ENCODE peak calls at places on chromosome 11, in ten cellular contexts. One of them, this sample, is unnamed.

GRCh38 chr11:34809191-34810106 is 106.7 kb downstream of the APIP start:
- DNase-seq in stomach: no peak
- DNase-seq in GM12865: no peak
- DNase-seq in IMR-90: peak
- DNase-seq in lower lobe of right lung: no peak
- DNase-seq in fibroblast of lung: peak
- DNase-seq in pancreas: no peak
- DNase-seq in Caco-2: no peak
- DNase-seq in astrocyte of the cerebellum: no peak
- DNase-seq in brain microvascular endothelial cell: peak
- DNase-seq in this sample: peak

GRCh38 chr11:80694385-80694784 is 1253.6 kb upstream of the TENM4 start:
- DNase-seq in fibroblast of lung: no peak
- DNase-seq in stomach: no peak
- DNase-seq in brain microvascular endothelial cell: no peak
- DNase-seq in IMR-90: no peak
- DNase-seq in astrocyte of the cerebellum: no peak
- DNase-seq in Caco-2: no peak
- DNase-seq in lower lobe of right lung: no peak
- DNase-seq in pancreas: no peak
- DNase-seq in GM12865: no peak
- DNase-seq in this sample: no peak

GRCh38 chr11:3162410-3163240 is 2.5 kb downstream of the OSBPL5 start:
- DNase-seq in IMR-90: no peak
- DNase-seq in brain microvascular endothelial cell: no peak
- DNase-seq in fibroblast of lung: no peak
- DNase-seq in astrocyte of the cerebellum: no peak
- DNase-seq in pancreas: no peak
- DNase-seq in stomach: no peak
- DNase-seq in lower lobe of right lung: peak
- DNase-seq in GM12865: no peak
- DNase-seq in Caco-2: no peak
- DNase-seq in this sample: no peak

GRCh38 chr11:100827934-100828661 is 141.0 kb downstream of the ARHGAP42 start:
- DNase-seq in GM12865: peak
- DNase-seq in stomach: no peak
- DNase-seq in pancreas: no peak
- DNase-seq in fibroblast of lung: peak
- DNase-seq in astrocyte of the cerebellum: peak
- DNase-seq in lower lobe of right lung: no peak
- DNase-seq in brain microvascular endothelial cell: peak
- DNase-seq in IMR-90: peak
- DNase-seq in Caco-2: peak
- DNase-seq in this sample: peak

GRCh38 chr11:57409321-57410100 is 17.4 kb downstream of the SLC43A3 start:
- DNase-seq in pancreas: no peak
- DNase-seq in astrocyte of the cerebellum: no peak
- DNase-seq in IMR-90: no peak
- DNase-seq in lower lobe of right lung: no peak
- DNase-seq in GM12865: no peak
- DNase-seq in brain microvascular endothelial cell: no peak
- DNase-seq in Caco-2: no peak
- DNase-seq in fibroblast of lung: no peak
- DNase-seq in stomach: no peak
- DNase-seq in this sample: no peak

GRCh38 chr11:86548278-86548917 is 124.0 kb downstream of the ME3 start:
- DNase-seq in lower lobe of right lung: no peak
- DNase-seq in stomach: no peak
- DNase-seq in astrocyte of the cerebellum: no peak
- DNase-seq in GM12865: no peak
- DNase-seq in Caco-2: no peak
- DNase-seq in fibroblast of lung: peak
- DNase-seq in pancreas: no peak
- DNase-seq in brain microvascular endothelial cell: peak
- DNase-seq in IMR-90: peak
- DNase-seq in this sample: peak

GRCh38 chr11:116052603-116053537 is 548.7 kb upstream of the CADM1 start:
- DNase-seq in Caco-2: no peak
- DNase-seq in fibroblast of lung: no peak
- DNase-seq in lower lobe of right lung: no peak
- DNase-seq in pancreas: no peak
- DNase-seq in GM12865: no peak
- DNase-seq in astrocyte of the cerebellum: no peak
- DNase-seq in IMR-90: no peak
- DNase-seq in brain microvascular endothelial cell: no peak
- DNase-seq in stomach: no peak
- DNase-seq in this sample: no peak

GRCh38 chr11:106160494-106160893 is 83.0 kb downstream of the AASDHPPT start:
- DNase-seq in fibroblast of lung: no peak
- DNase-seq in astrocyte of the cerebellum: no peak
- DNase-seq in brain microvascular endothelial cell: no peak
- DNase-seq in IMR-90: no peak
- DNase-seq in Caco-2: no peak
- DNase-seq in pancreas: no peak
- DNase-seq in lower lobe of right lung: no peak
- DNase-seq in GM12865: peak
- DNase-seq in stomach: no peak
- DNase-seq in this sample: no peak

GRCh38 chr11:132942611-132943324 is 589.5 kb downstream of the OPCML start:
- DNase-seq in pancreas: no peak
- DNase-seq in astrocyte of the cerebellum: no peak
- DNase-seq in GM12865: no peak
- DNase-seq in fibroblast of lung: no peak
- DNase-seq in IMR-90: no peak
- DNase-seq in lower lobe of right lung: no peak
- DNase-seq in Caco-2: no peak
- DNase-seq in brain microvascular endothelial cell: no peak
- DNase-seq in stomach: no peak
- DNase-seq in this sample: no peak

GRCh38 chr11:132943325-132943736 is 589.0 kb downstream of the OPCML start:
- DNase-seq in IMR-90: no peak
- DNase-seq in pancreas: no peak
- DNase-seq in fibroblast of lung: peak
- DNase-seq in stomach: no peak
- DNase-seq in Caco-2: no peak
- DNase-seq in astrocyte of the cerebellum: no peak
- DNase-seq in GM12865: no peak
- DNase-seq in brain microvascular endothelial cell: no peak
- DNase-seq in lower lobe of right lung: no peak
- DNase-seq in this sample: no peak

GRCh38 chr11:132941761-132942160 is 590.5 kb downstream of the OPCML start:
- DNase-seq in GM12865: no peak
- DNase-seq in Caco-2: no peak
- DNase-seq in fibroblast of lung: no peak
- DNase-seq in astrocyte of the cerebellum: no peak
- DNase-seq in brain microvascular endothelial cell: no peak
- DNase-seq in stomach: no peak
- DNase-seq in IMR-90: no peak
- DNase-seq in pancreas: no peak
- DNase-seq in lower lobe of right lung: no peak
- DNase-seq in this sample: no peak

GRCh38 chr11:132944557-132944920 is 587.8 kb downstream of the OPCML start:
- DNase-seq in Caco-2: no peak
- DNase-seq in IMR-90: no peak
- DNase-seq in pancreas: no peak
- DNase-seq in fibroblast of lung: no peak
- DNase-seq in GM12865: no peak
- DNase-seq in astrocyte of the cerebellum: no peak
- DNase-seq in brain microvascular endothelial cell: no peak
- DNase-seq in lower lobe of right lung: no peak
- DNase-seq in stomach: no peak
- DNase-seq in this sample: no peak

DNA sequence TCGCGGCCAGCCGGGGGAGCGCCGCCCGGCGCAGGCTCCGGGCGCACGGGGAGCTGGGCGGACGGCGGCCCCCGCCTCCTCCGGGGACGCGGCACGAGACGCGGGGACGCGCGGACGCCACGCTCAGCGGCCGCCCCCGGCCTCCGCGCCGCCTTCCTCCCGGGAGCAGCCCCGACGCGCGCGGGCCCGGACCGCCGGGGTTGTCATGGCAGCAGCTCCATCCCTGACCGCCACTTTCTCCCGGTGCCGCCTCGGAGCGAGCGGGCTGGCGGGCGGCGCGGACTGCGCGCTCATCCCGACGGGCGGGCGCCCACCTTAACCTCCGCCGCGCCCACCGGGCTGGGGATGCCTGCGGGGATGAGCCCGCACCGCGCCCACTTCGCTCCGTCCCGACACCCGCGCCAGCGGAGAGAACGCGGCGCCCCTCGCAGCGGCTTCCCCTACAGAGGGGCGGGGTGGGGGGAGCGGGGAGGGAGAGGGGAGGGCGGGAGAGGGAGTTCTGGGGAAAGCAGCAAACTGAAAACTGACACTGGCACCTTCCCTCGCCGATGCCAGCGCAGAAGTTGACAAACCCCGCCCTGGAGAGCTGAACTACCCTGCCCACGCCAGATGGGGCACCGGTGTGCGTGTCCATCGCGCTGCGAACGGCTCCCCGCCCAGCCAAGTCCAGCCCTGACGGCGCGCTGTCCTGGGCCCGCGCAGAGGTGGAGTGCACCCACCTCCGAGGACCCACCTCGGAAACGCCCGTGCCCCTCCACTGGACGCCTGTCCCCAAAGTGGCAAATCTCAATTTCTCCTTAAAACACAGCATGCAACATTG is 588.4 kb downstream of the OPCML start:
- DNase-seq in IMR-90: no peak
- DNase-seq in stomach: no peak
- DNase-seq in pancreas: no peak
- DNase-seq in lower lobe of right lung: no peak
- DNase-seq in Caco-2: no peak
- DNase-seq in astrocyte of the cerebellum: no peak
- DNase-seq in GM12865: no peak
- DNase-seq in fibroblast of lung: peak
- DNase-seq in brain microvascular endothelial cell: no peak
- DNase-seq in this sample: no peak
- H3K4me3 ChIP-seq in IMR-90: peak
- H3K4me3 ChIP-seq in stomach: peak
- H3K4me3 ChIP-seq in pancreas: peak
- H3K4me3 ChIP-seq in lower lobe of right lung: no peak
- H3K4me3 ChIP-seq in Caco-2: no peak
- H3K4me3 ChIP-seq in astrocyte of the cerebellum: peak
- H3K4me3 ChIP-seq in GM12865: no peak
- H3K4me3 ChIP-seq in fibroblast of lung: peak
- H3K4me3 ChIP-seq in brain microvascular endothelial cell: peak
- H3K4me3 ChIP-seq in this sample: peak

DNA sequence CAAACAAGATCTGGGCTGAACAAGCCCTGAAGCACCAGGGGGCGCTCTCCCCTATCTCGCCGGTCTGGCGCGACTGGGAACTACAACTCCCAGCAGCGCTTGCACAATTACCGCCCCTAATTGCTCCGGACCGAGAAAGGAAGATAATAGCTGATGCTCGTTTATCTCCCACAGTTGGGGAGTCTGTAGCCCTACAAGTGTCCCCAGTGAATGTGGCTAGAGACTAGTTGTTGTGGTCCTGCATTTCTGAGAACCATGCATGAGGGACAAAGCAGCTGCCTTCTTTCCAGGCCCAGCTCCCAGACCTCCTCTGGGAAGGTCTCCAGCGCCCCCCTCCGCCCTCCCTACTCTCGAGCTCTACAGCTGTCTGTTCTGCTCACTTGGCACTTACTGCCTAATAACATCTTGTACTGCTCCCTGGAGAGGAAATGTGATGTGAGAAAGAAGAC is 34.4 kb downstream of the NRXN2 start:
- DNase-seq in brain microvascular endothelial cell: peak
- DNase-seq in Caco-2: peak
- DNase-seq in astrocyte of the cerebellum: peak
- DNase-seq in GM12865: peak
- DNase-seq in pancreas: peak
- DNase-seq in stomach: peak
- DNase-seq in lower lobe of right lung: peak
- DNase-seq in IMR-90: peak
- DNase-seq in fibroblast of lung: peak
- DNase-seq in this sample: peak
- TF ChIP-seq CTCF in brain microvascular endothelial cell: peak
- TF ChIP-seq CTCF in Caco-2: peak
- TF ChIP-seq CTCF in astrocyte of the cerebellum: peak
- TF ChIP-seq CTCF in GM12865: peak
- TF ChIP-seq CTCF in pancreas: peak
- TF ChIP-seq CTCF in stomach: peak
- TF ChIP-seq CTCF in lower lobe of right lung: peak
- TF ChIP-seq CTCF in IMR-90: peak
- TF ChIP-seq CTCF in fibroblast of lung: peak
- TF ChIP-seq CTCF in this sample: peak

DNA sequence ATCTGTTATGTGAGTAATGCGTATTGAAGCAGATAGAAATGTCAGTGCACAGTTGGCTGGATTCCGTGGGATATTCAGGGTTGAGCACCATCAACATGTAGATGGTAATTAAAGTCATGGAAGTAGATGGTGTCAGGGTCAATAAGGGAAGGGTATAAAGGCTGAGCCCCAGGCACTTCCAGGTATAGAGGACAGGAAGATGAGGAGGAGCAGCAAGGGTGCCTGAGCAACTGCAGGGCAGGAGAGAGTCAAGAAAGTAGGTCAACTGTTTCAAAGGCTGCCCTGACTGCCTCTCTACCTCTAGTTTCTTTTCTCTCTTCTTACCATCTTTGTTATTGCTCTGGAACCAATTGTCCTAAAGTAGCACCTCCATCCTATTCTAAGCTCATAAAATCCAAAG is 85.9 kb downstream of the MICAL2 start:
- DNase-seq in astrocyte of the cerebellum: no peak
- DNase-seq in GM12865: peak
- DNase-seq in IMR-90: no peak
- DNase-seq in lower lobe of right lung: no peak
- DNase-seq in pancreas: no peak
- DNase-seq in fibroblast of lung: no peak
- DNase-seq in brain microvascular endothelial cell: no peak
- DNase-seq in Caco-2: no peak
- DNase-seq in stomach: no peak
- DNase-seq in this sample: no peak
- H3K4me3 ChIP-seq in astrocyte of the cerebellum: no peak
- H3K4me3 ChIP-seq in GM12865: peak
- H3K4me3 ChIP-seq in IMR-90: no peak
- H3K4me3 ChIP-seq in lower lobe of right lung: peak
- H3K4me3 ChIP-seq in pancreas: no peak
- H3K4me3 ChIP-seq in fibroblast of lung: no peak
- H3K4me3 ChIP-seq in brain microvascular endothelial cell: no peak
- H3K4me3 ChIP-seq in Caco-2: no peak
- H3K4me3 ChIP-seq in stomach: no peak
- H3K4me3 ChIP-seq in this sample: no peak

GRCh38 chr11:60765355-60765754 is 8.7 kb downstream of the MS4A15 start:
- DNase-seq in stomach: no peak
- DNase-seq in IMR-90: no peak
- DNase-seq in Caco-2: no peak
- DNase-seq in pancreas: no peak
- DNase-seq in fibroblast of lung: no peak
- DNase-seq in lower lobe of right lung: no peak
- DNase-seq in astrocyte of the cerebellum: no peak
- DNase-seq in GM12865: peak
- DNase-seq in brain microvascular endothelial cell: no peak
- DNase-seq in this sample: no peak

GRCh38 chr11:60762851-60763691 is 6.4 kb downstream of the MS4A15 start:
- DNase-seq in astrocyte of the cerebellum: no peak
- DNase-seq in GM12865: peak
- DNase-seq in lower lobe of right lung: no peak
- DNase-seq in pancreas: peak
- DNase-seq in fibroblast of lung: no peak
- DNase-seq in stomach: no peak
- DNase-seq in IMR-90: no peak
- DNase-seq in brain microvascular endothelial cell: no peak
- DNase-seq in Caco-2: no peak
- DNase-seq in this sample: no peak

GRCh38 chr11:60761436-60762190 is 4.9 kb downstream of the MS4A15 start:
- DNase-seq in stomach: no peak
- DNase-seq in brain microvascular endothelial cell: no peak
- DNase-seq in fibroblast of lung: no peak
- DNase-seq in IMR-90: no peak
- DNase-seq in GM12865: peak
- DNase-seq in lower lobe of right lung: no peak
- DNase-seq in astrocyte of the cerebellum: no peak
- DNase-seq in Caco-2: no peak
- DNase-seq in pancreas: no peak
- DNase-seq in this sample: no peak

GRCh38 chr11:60764879-60765278 is 8.2 kb downstream of the MS4A15 start:
- DNase-seq in GM12865: peak
- DNase-seq in pancreas: no peak
- DNase-seq in IMR-90: no peak
- DNase-seq in fibroblast of lung: no peak
- DNase-seq in Caco-2: no peak
- DNase-seq in lower lobe of right lung: no peak
- DNase-seq in stomach: no peak
- DNase-seq in astrocyte of the cerebellum: no peak
- DNase-seq in brain microvascular endothelial cell: no peak
- DNase-seq in this sample: no peak

DNA sequence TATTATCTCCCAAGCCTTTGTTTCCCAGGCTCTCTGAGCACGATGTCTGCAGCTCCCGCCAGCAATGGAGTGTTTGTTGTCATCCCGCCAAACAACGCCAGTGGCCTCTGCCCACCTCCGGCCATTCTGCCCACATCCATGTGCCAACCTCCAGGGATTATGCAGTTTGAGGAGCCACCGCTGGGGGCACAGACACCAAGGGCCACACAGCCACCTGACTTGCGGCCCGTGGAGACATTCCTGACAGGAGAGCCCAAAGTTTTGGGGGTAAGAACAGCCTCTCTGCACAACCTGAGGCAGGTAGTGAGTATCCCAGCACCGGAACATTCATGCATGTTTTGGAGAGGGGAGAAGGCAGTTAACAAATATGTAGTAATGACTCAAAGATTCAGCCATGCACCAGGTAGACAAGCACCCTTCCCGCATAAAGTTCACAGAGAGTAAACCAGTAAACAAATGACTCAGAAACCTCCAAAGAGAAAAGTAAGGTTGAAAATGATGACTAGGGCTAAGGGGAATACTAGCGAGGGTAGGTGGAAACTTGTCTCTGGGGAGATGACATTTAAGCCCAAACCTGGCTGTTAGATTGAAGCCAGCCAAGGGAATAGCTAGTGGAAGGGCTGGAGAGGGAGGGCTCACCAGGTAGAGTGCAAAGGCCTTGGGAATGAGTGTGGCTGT is 7.2 kb downstream of the MS4A15 start:
- DNase-seq in astrocyte of the cerebellum: no peak
- DNase-seq in brain microvascular endothelial cell: no peak
- DNase-seq in stomach: no peak
- DNase-seq in GM12865: peak
- DNase-seq in IMR-90: no peak
- DNase-seq in pancreas: no peak
- DNase-seq in Caco-2: no peak
- DNase-seq in lower lobe of right lung: no peak
- DNase-seq in fibroblast of lung: no peak
- DNase-seq in this sample: no peak
- TF ChIP-seq CTCF in astrocyte of the cerebellum: no peak
- TF ChIP-seq CTCF in brain microvascular endothelial cell: no peak
- TF ChIP-seq CTCF in stomach: no peak
- TF ChIP-seq CTCF in GM12865: peak
- TF ChIP-seq CTCF in IMR-90: no peak
- TF ChIP-seq CTCF in pancreas: no peak
- TF ChIP-seq CTCF in Caco-2: no peak
- TF ChIP-seq CTCF in lower lobe of right lung: peak
- TF ChIP-seq CTCF in fibroblast of lung: no peak
- TF ChIP-seq CTCF in this sample: no peak

This sample was measured in cardiac fibroblast.